ENCODE peak calls at places on chromosomes 1 and 21, in four cellular contexts. S is GM06990; O is SJSA1; N is CD4-positive, alpha-beta memory T cell. A is an unnamed sample. For H3K36me3, the result is how much of the 10 kb centered on the place peaks cover.

GRCh38 chr1:63799324-63799723 is 25.5 kb downstream of the ROR1 start:
- DNase-seq in S (no peak), O (no peak), N (no peak), A (no peak)

GRCh38 chr1:39751595-39751994 is 12.9 kb downstream of the PPIE start:
- DNase-seq in S (no peak), O (no peak), N (no peak), A (no peak)

GRCh38 chr1:161071886-161072371 is 2.2 kb upstream of the ARHGAP30 start:
- DNase-seq in S (peak), O (peak), N (peak), A (peak)

GRCh38 chr1:100683448-100684349 is 35.8 kb upstream of the VCAM1 start:
- DNase-seq in S (peak), O (no peak), N (no peak), A (no peak)

GRCh38 chr1:61131716-61132115 is 49.4 kb downstream of the NFIA start:
- DNase-seq in S (no peak), O (no peak), N (no peak), A (no peak)

GRCh38 chr21:16082038-16082816 is 352.4 kb downstream of the USP25 start:
- DNase-seq in S (no peak), O (peak), N (no peak), A (no peak)

GRCh38 chr1:155759966-155760630 is 71.2 kb downstream of the DAP3 start:
- DNase-seq in S (no peak), O (no peak), N (no peak), A (no peak)

GRCh38 chr1:230632273-230632873 is 9.9 kb upstream of the COG2 start:
- DNase-seq in S (no peak), O (no peak), N (no peak), A (no peak)

GRCh38 chr1:25041869-25042268 is 111.8 kb upstream of the RUNX3 start:
- DNase-seq in S (no peak), O (no peak), N (no peak), A (no peak)

GRCh38 chr1:85330711-85331290 is 54.4 kb upstream of the BCL10 start:
- DNase-seq in S (no peak), O (peak), N (no peak), A (no peak)

GRCh38 chr21:46118305-46118870 is 20.5 kb downstream of the COL6A2 start:
- DNase-seq in S (no peak), O (no peak), N (no peak), A (no peak)

GRCh38 chr1:238914346-238914745 is 472.0 kb upstream of the CHRM3 start:
- DNase-seq in S (no peak), O (no peak), N (no peak), A (no peak)

GRCh38 chr1:228359613-228360532 is 46.8 kb downstream of the TRIM11 start:
- DNase-seq in S (no peak), O (no peak), N (no peak), A (no peak)

GRCh38 chr1:115811140-115811828 is 29.6 kb downstream of the NHLH2 start:
- DNase-seq in S (no peak), O (no peak), N (no peak), A (no peak)

GRCh38 chr1:20654104-20654690 is 7.0 kb downstream of the DDOST start:
- DNase-seq in S (no peak), O (no peak), N (no peak), A (no peak)
- H3K36me3 ChIP-seq in S (under half), O (half or more), N (half or more), A (half or more)

GRCh38 chr1:234520908-234521801 is 42.2 kb upstream of the TARBP1 start:
- DNase-seq in S (no peak), O (no peak), N (no peak), A (no peak)
- H3K4me3 ChIP-seq in S (no peak), O (no peak), N (no peak), A (no peak)

GRCh38 chr1:15770313-15770962 is 11.8 kb downstream of the FBLIM1 start:
- DNase-seq in S (no peak), O (no peak), N (no peak), A (no peak)

GRCh38 chr1:15767941-15768340 is 9.3 kb downstream of the FBLIM1 start:
- DNase-seq in S (no peak), O (no peak), N (no peak), A (no peak)

GRCh38 chr1:15765495-15766194 is 7.0 kb downstream of the FBLIM1 start:
- DNase-seq in S (no peak), O (no peak), N (no peak), A (no peak)

GRCh38 chr1:15764890-15765289 is 6.3 kb downstream of the FBLIM1 start:
- DNase-seq in S (no peak), O (no peak), N (no peak), A (no peak)

DNA sequence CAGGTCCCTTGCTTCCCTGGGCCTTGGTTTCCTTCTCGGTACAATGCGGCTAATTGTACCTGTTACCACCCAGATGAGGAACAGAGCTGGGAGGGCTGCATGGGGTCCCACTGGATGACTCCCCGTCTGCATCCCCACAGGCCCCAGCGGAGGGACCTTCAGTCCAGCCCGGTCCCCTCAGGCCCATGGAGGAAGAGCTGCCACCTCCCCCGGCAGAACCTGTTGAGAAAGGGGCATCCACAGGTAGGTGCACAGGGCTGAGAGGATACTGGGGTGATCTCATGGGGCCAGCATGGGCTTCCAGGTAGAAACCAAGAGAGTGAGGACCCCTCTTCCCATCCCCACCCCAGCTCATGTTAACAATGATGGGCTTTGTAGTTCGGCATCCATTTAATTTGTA is 9.8 kb downstream of the FBLIM1 start:
- DNase-seq in S (no peak), O (no peak), N (no peak), A (no peak)
- H3K36me3 ChIP-seq in S (under half), O (half or more), N (under half), A (under half)

DNA sequence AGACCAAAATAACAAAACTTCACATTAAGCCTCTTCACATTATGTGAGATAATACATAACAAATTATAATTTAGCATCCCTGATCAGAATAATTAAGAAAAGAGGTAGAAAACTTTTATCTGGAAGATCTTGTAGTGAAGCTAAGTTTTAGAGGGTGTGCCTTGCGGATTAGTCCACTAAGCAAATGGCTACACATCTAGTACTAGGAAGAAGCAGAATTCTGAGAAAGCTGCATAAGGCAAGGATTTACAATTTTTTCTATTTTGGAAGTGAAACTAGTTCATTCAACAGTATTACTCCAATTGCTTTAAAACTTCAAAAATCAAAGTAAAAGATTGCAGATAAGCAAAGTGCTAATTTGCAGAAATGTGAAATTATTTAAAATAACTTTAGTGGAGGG is 3.5 kb downstream of the YOD1 start:
- DNase-seq in S (no peak), O (no peak), N (no peak), A (no peak)
- H3K4me3 ChIP-seq in S (no peak), O (no peak), N (no peak), A (peak)

GRCh38 chr1:43683560-43683959 is 23.8 kb upstream of the ST3GAL3 start:
- DNase-seq in S (no peak), O (no peak), N (no peak), A (no peak)

GRCh38 chr1:43688594-43689000 is 18.7 kb upstream of the ST3GAL3 start:
- DNase-seq in S (no peak), O (no peak), N (no peak), A (no peak)

GRCh38 chr1:43691871-43692815 is 15.2 kb upstream of the ST3GAL3 start:
- DNase-seq in S (no peak), O (no peak), N (no peak), A (no peak)

GRCh38 chr1:43688109-43688387 is 19.3 kb upstream of the ST3GAL3 start:
- DNase-seq in S (no peak), O (no peak), N (no peak), A (no peak)

GRCh38 chr1:43687301-43688108 is 19.8 kb upstream of the ST3GAL3 start:
- DNase-seq in S (no peak), O (no peak), N (no peak), A (no peak)
- H3K36me3 ChIP-seq in S (half or more), O (half or more), N (half or more), A (half or more)

GRCh38 chr1:18109058-18109755 is 1.6 kb downstream of the IGSF21 start:
- DNase-seq in S (no peak), O (no peak), N (no peak), A (no peak)

GRCh38 chr1:18110968-18111367 is 3.4 kb downstream of the IGSF21 start:
- DNase-seq in S (no peak), O (no peak), N (no peak), A (no peak)

GRCh38 chr1:18108313-18109057 is 887 bp downstream of the IGSF21 start:
- DNase-seq in S (no peak), O (no peak), N (no peak), A (no peak)

GRCh38 chr1:18110598-18110939 is 3.0 kb downstream of the IGSF21 start:
- DNase-seq in S (no peak), O (no peak), N (no peak), A (no peak)

DNA sequence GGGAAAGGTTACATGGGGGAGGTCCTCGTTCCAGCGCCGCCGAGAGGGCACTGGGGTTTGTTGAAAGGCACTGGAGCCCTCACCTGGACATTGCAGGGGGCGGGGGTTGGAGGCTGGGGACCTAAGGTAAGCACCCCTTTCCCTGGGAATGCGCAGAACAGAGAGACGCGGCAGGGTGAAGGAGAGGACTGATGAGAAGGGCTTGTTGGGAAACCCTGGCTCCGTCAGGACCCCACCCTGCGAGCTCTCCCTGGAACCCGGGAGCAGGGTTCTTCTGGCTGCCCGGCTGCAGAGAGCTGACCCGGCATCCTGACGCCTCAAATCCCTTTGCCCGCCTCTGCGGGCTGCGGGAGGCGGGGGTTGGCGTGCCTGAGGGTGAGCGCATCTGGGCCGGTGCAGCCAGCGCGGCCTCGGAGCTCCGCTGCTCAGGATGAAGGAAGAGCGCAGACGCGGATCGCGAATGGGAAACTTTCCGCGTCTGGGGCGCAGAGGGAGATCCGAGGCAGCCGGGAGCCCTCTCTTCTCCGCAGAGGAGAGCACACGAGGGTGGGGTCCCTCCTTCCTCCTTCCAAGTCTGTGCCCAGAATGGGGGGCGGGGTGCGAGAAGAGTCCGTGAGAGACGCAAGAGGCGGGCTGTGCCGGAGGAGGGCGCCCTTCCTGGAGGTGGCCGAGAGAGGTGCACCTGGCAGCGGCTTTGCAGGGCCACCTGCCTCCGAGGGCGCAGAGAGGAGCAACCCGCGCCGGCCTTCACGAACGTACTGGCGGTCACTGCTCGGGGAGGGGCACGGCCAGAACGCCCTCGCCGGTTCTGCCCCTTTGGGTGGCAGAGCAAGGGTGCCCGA is 2.4 kb downstream of the IGSF21 start:
- DNase-seq in S (no peak), O (no peak), N (no peak), A (no peak)
- H3K4me3 ChIP-seq in S (no peak), O (no peak), N (no peak), A (no peak)